ENCODE peak calls at places on chromosomes 3 and 15, in six cellular contexts. One of them, this sample, is unnamed.

GRCh38 chr3:141312359-141313090 is 55.8 kb upstream of the ZBTB38 start:
- DNase-seq in NCI-H524: no peak
- DNase-seq in fibroblast of lung: no peak
- DNase-seq in HS-27A: no peak
- DNase-seq in effector memory CD4-positive, alpha-beta T cell: no peak
- DNase-seq in dorsolateral prefrontal cortex: no peak
- DNase-seq in this sample: no peak

GRCh38 chr3:27939510-27939909 is 217.4 kb upstream of the EOMES start:
- DNase-seq in NCI-H524: no peak
- DNase-seq in HS-27A: no peak
- DNase-seq in effector memory CD4-positive, alpha-beta T cell: no peak
- DNase-seq in dorsolateral prefrontal cortex: no peak
- DNase-seq in fibroblast of lung: no peak
- DNase-seq in this sample: no peak

GRCh38 chr3:30548605-30549004 is 57.8 kb upstream of the TGFBR2 start:
- DNase-seq in dorsolateral prefrontal cortex: no peak
- DNase-seq in NCI-H524: no peak
- DNase-seq in effector memory CD4-positive, alpha-beta T cell: peak
- DNase-seq in HS-27A: no peak
- DNase-seq in fibroblast of lung: no peak
- DNase-seq in this sample: no peak

GRCh38 chr3:120203016-120203415 is 82.0 kb downstream of the GPR156 start:
- DNase-seq in effector memory CD4-positive, alpha-beta T cell: no peak
- DNase-seq in HS-27A: no peak
- DNase-seq in NCI-H524: peak
- DNase-seq in fibroblast of lung: peak
- DNase-seq in dorsolateral prefrontal cortex: no peak
- DNase-seq in this sample: no peak

GRCh38 chr3:12201813-12202212 is 43.1 kb upstream of the TIMP4 start:
- DNase-seq in HS-27A: no peak
- DNase-seq in NCI-H524: no peak
- DNase-seq in dorsolateral prefrontal cortex: no peak
- DNase-seq in fibroblast of lung: no peak
- DNase-seq in effector memory CD4-positive, alpha-beta T cell: no peak
- DNase-seq in this sample: no peak

GRCh38 chr3:65026151-65026550 is 338.4 kb upstream of the ADAMTS9 start:
- DNase-seq in HS-27A: no peak
- DNase-seq in fibroblast of lung: no peak
- DNase-seq in effector memory CD4-positive, alpha-beta T cell: no peak
- DNase-seq in dorsolateral prefrontal cortex: no peak
- DNase-seq in NCI-H524: no peak
- DNase-seq in this sample: no peak

GRCh38 chr3:46934508-46935167 is 41.9 kb downstream of the CCDC12 start:
- DNase-seq in HS-27A: peak
- DNase-seq in NCI-H524: no peak
- DNase-seq in dorsolateral prefrontal cortex: peak
- DNase-seq in effector memory CD4-positive, alpha-beta T cell: no peak
- DNase-seq in fibroblast of lung: no peak
- DNase-seq in this sample: no peak

GRCh38 chr15:74725241-74725774 is at the start of gene CYP1A1:
- DNase-seq in dorsolateral prefrontal cortex: peak
- DNase-seq in fibroblast of lung: peak
- DNase-seq in effector memory CD4-positive, alpha-beta T cell: no peak
- DNase-seq in NCI-H524: peak
- DNase-seq in HS-27A: no peak
- DNase-seq in this sample: no peak

GRCh38 chr3:138774529-138775253 is 60.0 kb downstream of the PIK3CB start:
- DNase-seq in fibroblast of lung: peak
- DNase-seq in effector memory CD4-positive, alpha-beta T cell: no peak
- DNase-seq in HS-27A: peak
- DNase-seq in dorsolateral prefrontal cortex: peak
- DNase-seq in NCI-H524: peak
- DNase-seq in this sample: no peak

GRCh38 chr3:65953301-65953812 is 85.4 kb downstream of the MAGI1 start:
- DNase-seq in NCI-H524: no peak
- DNase-seq in dorsolateral prefrontal cortex: no peak
- DNase-seq in HS-27A: no peak
- DNase-seq in fibroblast of lung: peak
- DNase-seq in effector memory CD4-positive, alpha-beta T cell: no peak
- DNase-seq in this sample: no peak

GRCh38 chr3:67550541-67550940 is 103.9 kb downstream of the SUCLG2 start:
- DNase-seq in fibroblast of lung: no peak
- DNase-seq in HS-27A: no peak
- DNase-seq in effector memory CD4-positive, alpha-beta T cell: no peak
- DNase-seq in NCI-H524: peak
- DNase-seq in dorsolateral prefrontal cortex: no peak
- DNase-seq in this sample: no peak

GRCh38 chr15:74265046-74265639 is 29.0 kb downstream of the CCDC33 start:
- DNase-seq in fibroblast of lung: peak
- DNase-seq in effector memory CD4-positive, alpha-beta T cell: no peak
- DNase-seq in dorsolateral prefrontal cortex: no peak
- DNase-seq in NCI-H524: no peak
- DNase-seq in HS-27A: no peak
- DNase-seq in this sample: no peak

GRCh38 chr15:38050529-38050928 is 116.1 kb downstream of the TMCO5A start:
- DNase-seq in fibroblast of lung: peak
- DNase-seq in effector memory CD4-positive, alpha-beta T cell: no peak
- DNase-seq in NCI-H524: no peak
- DNase-seq in dorsolateral prefrontal cortex: no peak
- DNase-seq in HS-27A: no peak
- DNase-seq in this sample: no peak

GRCh38 chr15:81316267-81316666 is 7.7 kb downstream of the STARD5 start:
- DNase-seq in dorsolateral prefrontal cortex: no peak
- DNase-seq in HS-27A: no peak
- DNase-seq in NCI-H524: no peak
- DNase-seq in fibroblast of lung: no peak
- DNase-seq in effector memory CD4-positive, alpha-beta T cell: no peak
- DNase-seq in this sample: no peak

GRCh38 chr3:33665294-33665693 is 52.8 kb downstream of the CLASP2 start:
- DNase-seq in fibroblast of lung: no peak
- DNase-seq in HS-27A: no peak
- DNase-seq in effector memory CD4-positive, alpha-beta T cell: no peak
- DNase-seq in NCI-H524: no peak
- DNase-seq in dorsolateral prefrontal cortex: no peak
- DNase-seq in this sample: no peak